ENCODE peak calls at places on chromosomes 16 and 17, in eight cellular contexts. One of them, this sample, is unnamed.
A peak's percentile ranks its signal among the peaks of the same experiment; 100 is the strongest.

GRCh38 chr16:88920618-88921602 is 54.5 kb upstream of the PABPN1L start:
- DNase-seq in foreskin melanocyte: no peak
- DNase-seq in coronary artery: no peak
- DNase-seq in neuronal stem cell: no peak
- DNase-seq in activated T-helper 1 cell treated with anti-CD3 and anti-CD28 coated beads, Interleukin-2, amount 50 U/mL, for 16 hours: no peak
- DNase-seq in SW 1271: no peak
- DNase-seq in RWPE1: peak; percentile 55
- DNase-seq in RCC 7860: no peak
- DNase-seq in this sample: no peak

GRCh38 chr17:21041753-21042433 is 918 bp downstream of the USP22 start:
- DNase-seq in foreskin melanocyte: peak; percentile 66
- DNase-seq in coronary artery: peak; percentile 93
- DNase-seq in SW 1271: peak; percentile 64
- DNase-seq in RCC 7860: peak; percentile 69
- DNase-seq in activated T-helper 1 cell treated with anti-CD3 and anti-CD28 coated beads, Interleukin-2, amount 50 U/mL, for 16 hours: peak; percentile 47
- DNase-seq in RWPE1: peak; percentile 75
- DNase-seq in neuronal stem cell: peak; percentile 73
- DNase-seq in this sample: peak; percentile 50

GRCh38 chr17:692116-692515 is 22.5 kb downstream of the VPS53 start:
- DNase-seq in foreskin melanocyte: no peak
- DNase-seq in SW 1271: no peak
- DNase-seq in activated T-helper 1 cell treated with anti-CD3 and anti-CD28 coated beads, Interleukin-2, amount 50 U/mL, for 16 hours: no peak
- DNase-seq in RCC 7860: peak; percentile 86
- DNase-seq in RWPE1: peak; percentile 24
- DNase-seq in coronary artery: no peak
- DNase-seq in neuronal stem cell: no peak
- DNase-seq in this sample: no peak

GRCh38 chr17:31522284-31522931 is 130.9 kb downstream of the RAB11FIP4 start:
- DNase-seq in RCC 7860: no peak
- DNase-seq in coronary artery: no peak
- DNase-seq in foreskin melanocyte: no peak
- DNase-seq in SW 1271: no peak
- DNase-seq in RWPE1: no peak
- DNase-seq in neuronal stem cell: no peak
- DNase-seq in activated T-helper 1 cell treated with anti-CD3 and anti-CD28 coated beads, Interleukin-2, amount 50 U/mL, for 16 hours: no peak
- DNase-seq in this sample: no peak

GRCh38 chr16:27378871-27379580 is 22.9 kb upstream of the IL21R start:
- DNase-seq in RCC 7860: no peak
- DNase-seq in foreskin melanocyte: no peak
- DNase-seq in neuronal stem cell: no peak
- DNase-seq in SW 1271: no peak
- DNase-seq in RWPE1: no peak
- DNase-seq in coronary artery: no peak
- DNase-seq in activated T-helper 1 cell treated with anti-CD3 and anti-CD28 coated beads, Interleukin-2, amount 50 U/mL, for 16 hours: no peak
- DNase-seq in this sample: no peak

GRCh38 chr17:5123343-5124124 is 7.7 kb downstream of the USP6 start:
- DNase-seq in coronary artery: peak; percentile 63
- DNase-seq in foreskin melanocyte: no peak
- DNase-seq in RWPE1: no peak
- DNase-seq in RCC 7860: no peak
- DNase-seq in neuronal stem cell: no peak
- DNase-seq in SW 1271: no peak
- DNase-seq in activated T-helper 1 cell treated with anti-CD3 and anti-CD28 coated beads, Interleukin-2, amount 50 U/mL, for 16 hours: no peak
- DNase-seq in this sample: no peak

GRCh38 chr17:19630035-19630434 is 18.5 kb upstream of the ALDH3A2 start:
- DNase-seq in RWPE1: no peak
- DNase-seq in neuronal stem cell: no peak
- DNase-seq in coronary artery: no peak
- DNase-seq in RCC 7860: no peak
- DNase-seq in SW 1271: no peak
- DNase-seq in foreskin melanocyte: no peak
- DNase-seq in activated T-helper 1 cell treated with anti-CD3 and anti-CD28 coated beads, Interleukin-2, amount 50 U/mL, for 16 hours: no peak
- DNase-seq in this sample: no peak

GRCh38 chr16:81632392-81633146 is 146.5 kb upstream of the PLCG2 start:
- DNase-seq in SW 1271: no peak
- DNase-seq in foreskin melanocyte: peak; percentile 28
- DNase-seq in coronary artery: no peak
- DNase-seq in RCC 7860: peak; percentile 73
- DNase-seq in RWPE1: peak; percentile 62
- DNase-seq in neuronal stem cell: no peak
- DNase-seq in activated T-helper 1 cell treated with anti-CD3 and anti-CD28 coated beads, Interleukin-2, amount 50 U/mL, for 16 hours: peak; percentile 67
- DNase-seq in this sample: no peak

GRCh38 chr16:56910654-56911539 is 21.0 kb upstream of the HERPUD1 start:
- DNase-seq in foreskin melanocyte: peak; percentile 64
- DNase-seq in coronary artery: no peak
- DNase-seq in RWPE1: no peak
- DNase-seq in RCC 7860: peak; percentile 14
- DNase-seq in neuronal stem cell: no peak
- DNase-seq in activated T-helper 1 cell treated with anti-CD3 and anti-CD28 coated beads, Interleukin-2, amount 50 U/mL, for 16 hours: no peak
- DNase-seq in SW 1271: no peak
- DNase-seq in this sample: no peak

GRCh38 chr17:75517277-75517865 is 1.0 kb downstream of the TSEN54 start:
- DNase-seq in neuronal stem cell: no peak
- DNase-seq in foreskin melanocyte: no peak
- DNase-seq in RWPE1: no peak
- DNase-seq in coronary artery: no peak
- DNase-seq in SW 1271: no peak
- DNase-seq in RCC 7860: no peak
- DNase-seq in activated T-helper 1 cell treated with anti-CD3 and anti-CD28 coated beads, Interleukin-2, amount 50 U/mL, for 16 hours: no peak
- DNase-seq in this sample: no peak

GRCh38 chr17:69874220-69874670 is 200.8 kb upstream of the KCNJ16 start:
- DNase-seq in RCC 7860: peak; percentile 21
- DNase-seq in SW 1271: no peak
- DNase-seq in foreskin melanocyte: peak; percentile 96
- DNase-seq in neuronal stem cell: no peak
- DNase-seq in activated T-helper 1 cell treated with anti-CD3 and anti-CD28 coated beads, Interleukin-2, amount 50 U/mL, for 16 hours: no peak
- DNase-seq in coronary artery: no peak
- DNase-seq in RWPE1: peak; percentile 48
- DNase-seq in this sample: no peak

GRCh38 chr17:62723842-62724241 is 84.3 kb downstream of the MARCHF10 start:
- DNase-seq in activated T-helper 1 cell treated with anti-CD3 and anti-CD28 coated beads, Interleukin-2, amount 50 U/mL, for 16 hours: no peak
- DNase-seq in RCC 7860: no peak
- DNase-seq in foreskin melanocyte: no peak
- DNase-seq in neuronal stem cell: no peak
- DNase-seq in SW 1271: no peak
- DNase-seq in coronary artery: no peak
- DNase-seq in RWPE1: no peak
- DNase-seq in this sample: no peak

GRCh38 chr16:64339052-64339770 is 782.7 kb downstream of the CDH11 start:
- DNase-seq in coronary artery: no peak
- DNase-seq in SW 1271: no peak
- DNase-seq in activated T-helper 1 cell treated with anti-CD3 and anti-CD28 coated beads, Interleukin-2, amount 50 U/mL, for 16 hours: no peak
- DNase-seq in RWPE1: no peak
- DNase-seq in neuronal stem cell: no peak
- DNase-seq in RCC 7860: peak; percentile 50
- DNase-seq in foreskin melanocyte: no peak
- DNase-seq in this sample: no peak

GRCh38 chr16:10181196-10182162 is 749 bp downstream of the GRIN2A start:
- DNase-seq in activated T-helper 1 cell treated with anti-CD3 and anti-CD28 coated beads, Interleukin-2, amount 50 U/mL, for 16 hours: no peak
- DNase-seq in RWPE1: peak; percentile 64
- DNase-seq in neuronal stem cell: peak; percentile 80
- DNase-seq in foreskin melanocyte: peak; percentile 41
- DNase-seq in RCC 7860: no peak
- DNase-seq in SW 1271: no peak
- DNase-seq in coronary artery: no peak
- DNase-seq in this sample: peak; percentile 85

GRCh38 chr16:28869201-28869600 is 5.6 kb downstream of the SH2B1 start:
- DNase-seq in RWPE1: no peak
- DNase-seq in foreskin melanocyte: no peak
- DNase-seq in activated T-helper 1 cell treated with anti-CD3 and anti-CD28 coated beads, Interleukin-2, amount 50 U/mL, for 16 hours: no peak
- DNase-seq in SW 1271: no peak
- DNase-seq in neuronal stem cell: no peak
- DNase-seq in coronary artery: no peak
- DNase-seq in RCC 7860: no peak
- DNase-seq in this sample: no peak

GRCh38 chr17:76145231-76146052 is 4.4 kb upstream of the FOXJ1 start:
- DNase-seq in foreskin melanocyte: no peak
- DNase-seq in neuronal stem cell: no peak
- DNase-seq in RWPE1: no peak
- DNase-seq in coronary artery: no peak
- DNase-seq in activated T-helper 1 cell treated with anti-CD3 and anti-CD28 coated beads, Interleukin-2, amount 50 U/mL, for 16 hours: peak; percentile 25
- DNase-seq in SW 1271: no peak
- DNase-seq in RCC 7860: no peak
- DNase-seq in this sample: no peak

GRCh38 chr17:50630524-50631194 is 4.0 kb upstream of the ABCC3 start:
- DNase-seq in RWPE1: peak; percentile 73
- DNase-seq in activated T-helper 1 cell treated with anti-CD3 and anti-CD28 coated beads, Interleukin-2, amount 50 U/mL, for 16 hours: peak; percentile 23
- DNase-seq in SW 1271: no peak
- DNase-seq in foreskin melanocyte: no peak
- DNase-seq in coronary artery: no peak
- DNase-seq in RCC 7860: peak; percentile 18
- DNase-seq in neuronal stem cell: no peak
- DNase-seq in this sample: no peak

GRCh38 chr16:57823836-57824235 is 21.5 kb upstream of the KIFC3 start:
- DNase-seq in RCC 7860: no peak
- DNase-seq in RWPE1: no peak
- DNase-seq in foreskin melanocyte: no peak
- DNase-seq in activated T-helper 1 cell treated with anti-CD3 and anti-CD28 coated beads, Interleukin-2, amount 50 U/mL, for 16 hours: no peak
- DNase-seq in neuronal stem cell: no peak
- DNase-seq in SW 1271: no peak
- DNase-seq in coronary artery: no peak
- DNase-seq in this sample: no peak

GRCh38 chr16:89217138-89217387 is 440 bp upstream of the ZNF778 start:
- DNase-seq in RCC 7860: no peak
- DNase-seq in neuronal stem cell: no peak
- DNase-seq in foreskin melanocyte: no peak
- DNase-seq in coronary artery: no peak
- DNase-seq in SW 1271: no peak
- DNase-seq in activated T-helper 1 cell treated with anti-CD3 and anti-CD28 coated beads, Interleukin-2, amount 50 U/mL, for 16 hours: no peak
- DNase-seq in RWPE1: no peak
- DNase-seq in this sample: no peak

GRCh38 chr17:72267601-72268000 is 146.8 kb downstream of the SOX9 start:
- DNase-seq in RCC 7860: no peak
- DNase-seq in SW 1271: no peak
- DNase-seq in foreskin melanocyte: no peak
- DNase-seq in coronary artery: no peak
- DNase-seq in neuronal stem cell: no peak
- DNase-seq in RWPE1: no peak
- DNase-seq in activated T-helper 1 cell treated with anti-CD3 and anti-CD28 coated beads, Interleukin-2, amount 50 U/mL, for 16 hours: no peak
- DNase-seq in this sample: no peak

GRCh38 chr17:68290268-68290954 is 516 bp downstream of the SLC16A6 start:
- DNase-seq in RCC 7860: no peak
- DNase-seq in SW 1271: no peak
- DNase-seq in RWPE1: no peak
- DNase-seq in neuronal stem cell: no peak
- DNase-seq in foreskin melanocyte: no peak
- DNase-seq in activated T-helper 1 cell treated with anti-CD3 and anti-CD28 coated beads, Interleukin-2, amount 50 U/mL, for 16 hours: peak; percentile 52
- DNase-seq in coronary artery: no peak
- DNase-seq in this sample: no peak

GRCh38 chr17:33560165-33560564 is 267.1 kb upstream of the ASIC2 start:
- DNase-seq in coronary artery: no peak
- DNase-seq in activated T-helper 1 cell treated with anti-CD3 and anti-CD28 coated beads, Interleukin-2, amount 50 U/mL, for 16 hours: no peak
- DNase-seq in foreskin melanocyte: no peak
- DNase-seq in neuronal stem cell: no peak
- DNase-seq in SW 1271: no peak
- DNase-seq in RCC 7860: peak; percentile 13
- DNase-seq in RWPE1: no peak
- DNase-seq in this sample: no peak

GRCh38 chr17:79741751-79742588 is 11.2 kb downstream of the ENPP7 start:
- DNase-seq in RCC 7860: peak; percentile 15
- DNase-seq in activated T-helper 1 cell treated with anti-CD3 and anti-CD28 coated beads, Interleukin-2, amount 50 U/mL, for 16 hours: peak; percentile 58
- DNase-seq in coronary artery: no peak
- DNase-seq in foreskin melanocyte: peak; percentile 13
- DNase-seq in neuronal stem cell: peak; percentile 87
- DNase-seq in RWPE1: peak; percentile 70
- DNase-seq in SW 1271: no peak
- DNase-seq in this sample: peak; percentile 47

GRCh38 chr16:25124503-25124902 is 13.0 kb downstream of the LCMT1 start:
- DNase-seq in neuronal stem cell: no peak
- DNase-seq in SW 1271: no peak
- DNase-seq in activated T-helper 1 cell treated with anti-CD3 and anti-CD28 coated beads, Interleukin-2, amount 50 U/mL, for 16 hours: no peak
- DNase-seq in RCC 7860: no peak
- DNase-seq in foreskin melanocyte: no peak
- DNase-seq in RWPE1: no peak
- DNase-seq in coronary artery: no peak
- DNase-seq in this sample: no peak

GRCh38 chr17:29561541-29562517 is 5.0 kb downstream of the ABHD15 start:
- DNase-seq in SW 1271: no peak
- DNase-seq in foreskin melanocyte: no peak
- DNase-seq in neuronal stem cell: no peak
- DNase-seq in RCC 7860: no peak
- DNase-seq in activated T-helper 1 cell treated with anti-CD3 and anti-CD28 coated beads, Interleukin-2, amount 50 U/mL, for 16 hours: no peak
- DNase-seq in coronary artery: peak; percentile 73
- DNase-seq in RWPE1: no peak
- DNase-seq in this sample: no peak

GRCh38 chr17:42182927-42183734 is 2.1 kb downstream of the HCRT start:
- DNase-seq in RWPE1: no peak
- DNase-seq in SW 1271: no peak
- DNase-seq in activated T-helper 1 cell treated with anti-CD3 and anti-CD28 coated beads, Interleukin-2, amount 50 U/mL, for 16 hours: no peak
- DNase-seq in coronary artery: no peak
- DNase-seq in neuronal stem cell: no peak
- DNase-seq in RCC 7860: peak; percentile 33
- DNase-seq in foreskin melanocyte: peak; percentile 46
- DNase-seq in this sample: no peak

GRCh38 chr17:9636501-9636900 is 8.8 kb upstream of the USP43 start:
- DNase-seq in SW 1271: no peak
- DNase-seq in RCC 7860: no peak
- DNase-seq in neuronal stem cell: no peak
- DNase-seq in foreskin melanocyte: no peak
- DNase-seq in coronary artery: no peak
- DNase-seq in activated T-helper 1 cell treated with anti-CD3 and anti-CD28 coated beads, Interleukin-2, amount 50 U/mL, for 16 hours: no peak
- DNase-seq in RWPE1: no peak
- DNase-seq in this sample: no peak

GRCh38 chr17:3770471-3770870 is 30.5 kb downstream of the ITGAE start:
- DNase-seq in foreskin melanocyte: no peak
- DNase-seq in RCC 7860: no peak
- DNase-seq in coronary artery: no peak
- DNase-seq in activated T-helper 1 cell treated with anti-CD3 and anti-CD28 coated beads, Interleukin-2, amount 50 U/mL, for 16 hours: no peak
- DNase-seq in SW 1271: no peak
- DNase-seq in RWPE1: no peak
- DNase-seq in neuronal stem cell: no peak
- DNase-seq in this sample: no peak

GRCh38 chr16:84036982-84037425 is 5.6 kb downstream of the SLC38A8 start:
- DNase-seq in RWPE1: no peak
- DNase-seq in RCC 7860: no peak
- DNase-seq in neuronal stem cell: no peak
- DNase-seq in SW 1271: no peak
- DNase-seq in foreskin melanocyte: no peak
- DNase-seq in coronary artery: no peak
- DNase-seq in activated T-helper 1 cell treated with anti-CD3 and anti-CD28 coated beads, Interleukin-2, amount 50 U/mL, for 16 hours: no peak
- DNase-seq in this sample: no peak

GRCh38 chr16:11149011-11149616 is 106.9 kb downstream of the SOCS1 start:
- DNase-seq in SW 1271: no peak
- DNase-seq in activated T-helper 1 cell treated with anti-CD3 and anti-CD28 coated beads, Interleukin-2, amount 50 U/mL, for 16 hours: no peak
- DNase-seq in foreskin melanocyte: no peak
- DNase-seq in RWPE1: no peak
- DNase-seq in RCC 7860: peak; percentile 60
- DNase-seq in coronary artery: no peak
- DNase-seq in neuronal stem cell: no peak
- DNase-seq in this sample: no peak

GRCh38 chr17:60361889-60362288 is 30.0 kb downstream of the USP32 start:
- DNase-seq in neuronal stem cell: no peak
- DNase-seq in RCC 7860: no peak
- DNase-seq in foreskin melanocyte: no peak
- DNase-seq in RWPE1: no peak
- DNase-seq in SW 1271: no peak
- DNase-seq in coronary artery: no peak
- DNase-seq in activated T-helper 1 cell treated with anti-CD3 and anti-CD28 coated beads, Interleukin-2, amount 50 U/mL, for 16 hours: no peak
- DNase-seq in this sample: no peak

This sample was measured in NT2/D1.